ENCODE peak calls at places on chromosomes 12 and 14, in eight cellular contexts. W is esophagus squamous epithelium, L is endodermal cell, C is cardiac muscle cell, J is Peyer's patch, N is left ventricle myocardium inferior, Q is psoas muscle, S is dorsolateral prefrontal cortex. D is an unnamed sample.

GRCh38 chr12:119666900-119667576 is 895 bp upstream of the PRKAB1 start:
- DNase-seq in L (no peak), W (no peak), J (no peak), N (no peak), C (no peak), S (no peak), Q (no peak), D (no peak)

GRCh38 chr12:131390408-131391100 is 320.3 kb upstream of the SFSWAP start:
- DNase-seq in W (no peak), L (peak; percentile 93), N (no peak), J (no peak), C (no peak), Q (no peak), S (no peak), D (peak; percentile 52)

GRCh38 chr12:104877107-104877705 is 80.9 kb downstream of the SLC41A2 start:
- DNase-seq in S (peak; percentile 23), Q (peak; percentile 24), L (no peak), J (no peak), N (no peak), W (no peak), C (peak; percentile 74), D (peak; percentile 43)

GRCh38 chr12:121239704-121240420 is 29.9 kb downstream of the P2RX4 start:
- DNase-seq in C (no peak), Q (no peak), S (no peak), J (no peak), N (no peak), L (no peak), W (no peak), D (no peak)

GRCh38 chr14:82642425-82642824 is 1108.8 kb upstream of the SEL1L start:
- DNase-seq in J (no peak), Q (no peak), W (no peak), S (no peak), C (peak; percentile 13), N (no peak), L (peak; percentile 92), D (no peak)

GRCh38 chr12:104172564-104172935 is 34.5 kb upstream of the NFYB start:
- DNase-seq in Q (no peak), J (no peak), L (no peak), N (no peak), C (no peak), W (no peak), S (no peak), D (no peak)

GRCh38 chr14:76867536-76868452 is 41.6 kb downstream of the LRRC74A start:
- DNase-seq in J (no peak), S (no peak), L (no peak), Q (no peak), C (no peak), W (no peak), N (peak; percentile 48), D (no peak)

GRCh38 chr12:17108877-17109520 is 503.0 kb upstream of the LMO3 start:
- DNase-seq in S (no peak), W (no peak), N (no peak), Q (no peak), L (no peak), C (no peak), J (no peak), D (peak; percentile 54)

GRCh38 chr12:131641315-131641714 is 69.6 kb upstream of the SFSWAP start:
- DNase-seq in N (no peak), W (no peak), J (no peak), L (peak; percentile 45), S (no peak), Q (no peak), C (no peak), D (no peak)

GRCh38 chr12:30763053-30763452 is 8.3 kb upstream of the CAPRIN2 start:
- DNase-seq in C (no peak), J (no peak), W (no peak), L (no peak), Q (no peak), S (no peak), N (no peak), D (no peak)

GRCh38 chr12:92146865-92147264 is 1.2 kb upstream of the BTG1 start:
- DNase-seq in L (no peak), C (no peak), J (no peak), N (no peak), Q (no peak), S (no peak), W (no peak), D (no peak)

GRCh38 chr12:121287267-121287954 is 9.1 kb downstream of the CAMKK2 start:
- DNase-seq in N (no peak), C (peak; percentile 30), J (no peak), W (no peak), L (no peak), Q (no peak), S (peak; percentile 75), D (no peak)

GRCh38 chr14:52877628-52878027 is 73.2 kb downstream of the FERMT2 start:
- DNase-seq in C (peak; percentile 67), Q (no peak), S (no peak), W (no peak), J (no peak), N (no peak), L (no peak), D (no peak)

GRCh38 chr14:95362180-95362494 is 42.4 kb upstream of the CLMN start:
- DNase-seq in N (no peak), C (no peak), W (no peak), L (peak; percentile 75), S (no peak), Q (no peak), J (no peak), D (no peak)

GRCh38 chr12:43444940-43445564 is 107.0 kb downstream of the ADAMTS20 start:
- DNase-seq in Q (no peak), C (peak; percentile 78), L (peak; percentile 89), J (no peak), W (no peak), S (peak; percentile 6), N (no peak), D (peak; percentile 10)
- TF ChIP-seq CTCF in Q (peak; percentile 65), C (peak; percentile 84), L (peak; percentile 99), J (peak; percentile 47), W (peak; percentile 53), S (peak; percentile 78), N (peak; percentile 76), D (peak; percentile 74)

DNA sequence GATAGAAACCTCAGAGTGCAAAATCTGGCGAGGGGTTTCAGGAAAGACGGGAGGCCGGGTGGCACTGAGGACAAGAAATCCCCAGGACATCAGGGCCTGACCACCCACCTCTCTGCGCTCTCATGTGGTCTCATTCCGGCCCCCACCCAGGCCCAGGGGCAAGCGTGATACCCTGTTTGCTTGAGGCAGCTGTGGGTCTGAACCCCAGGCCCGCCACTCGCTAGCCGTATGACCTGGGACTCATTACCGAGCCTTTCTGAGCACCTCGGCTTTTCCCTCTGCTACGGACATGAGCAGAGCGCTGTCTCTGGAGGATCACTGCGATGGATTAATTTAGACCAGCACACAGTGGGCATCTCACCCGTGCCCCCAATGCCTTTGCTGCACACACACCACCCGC is 25.5 kb upstream of the BCDIN3D start:
- DNase-seq in L (peak; percentile 39), N (peak; percentile 23), W (no peak), J (no peak), Q (no peak), C (no peak), S (no peak), D (no peak)
- H3K27ac ChIP-seq in L (no peak overlapping the region), N (peak overlapping the region; percentile 82), W (peak overlapping the region; percentile 66), J (peak overlapping the region; percentile 46), Q (peak overlapping the region; percentile 9), C (peak overlapping the region; percentile 87), S (peak overlapping the region; percentile 83), D (peak overlapping the region; percentile 57)

DNA sequence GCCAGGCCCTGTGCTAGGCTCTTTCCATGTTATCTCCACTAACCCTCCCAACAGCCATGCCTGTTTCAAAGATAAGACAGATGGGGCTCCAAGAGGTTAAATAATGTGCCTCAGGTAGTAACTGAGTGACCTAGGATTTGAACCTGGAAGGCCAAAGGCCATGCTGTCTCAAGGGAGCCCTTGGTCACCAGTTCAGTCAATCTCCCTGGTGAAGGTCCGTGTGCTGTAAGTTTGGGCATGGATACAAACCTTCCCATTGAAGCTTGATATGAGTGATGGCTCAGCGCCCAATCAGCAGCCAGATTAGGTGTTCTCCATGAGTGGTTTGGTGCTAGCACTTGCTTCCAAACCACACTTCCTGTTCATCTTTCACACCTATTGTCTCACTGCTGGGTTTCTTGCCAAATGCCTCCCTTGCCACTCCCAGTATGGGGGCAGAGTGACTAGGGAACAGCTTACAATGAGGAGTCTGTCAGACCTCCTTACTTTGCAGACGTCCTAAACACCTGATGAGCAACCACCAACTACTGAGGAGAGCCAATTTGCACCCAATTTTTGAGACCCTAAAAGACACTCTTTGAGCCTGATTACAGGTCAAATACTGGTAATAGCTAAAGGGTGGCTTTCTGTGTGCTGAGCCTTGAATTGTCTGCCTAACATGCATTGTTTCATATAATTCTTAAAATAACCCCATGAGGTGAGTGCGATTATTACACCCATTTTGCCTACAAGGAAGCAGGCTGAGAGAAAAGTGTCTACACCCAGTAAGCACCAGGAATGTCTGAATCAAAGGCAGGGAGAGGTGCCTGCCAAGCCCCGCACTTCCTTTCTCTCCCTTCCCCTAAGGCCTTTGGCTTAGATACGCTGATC is 48.5 kb upstream of the FOS start:
- DNase-seq in L (peak; percentile 85), S (no peak), J (no peak), Q (no peak), W (no peak), N (peak; percentile 71), C (peak; percentile 81), D (peak; percentile 66)
- TF ChIP-seq CTCF in L (peak; percentile 59), S (no peak), J (peak; percentile 71), Q (peak; percentile 16), W (peak; percentile 66), N (no peak), C (peak; percentile 26), D (no peak)

GRCh38 chr12:96474206-96474605 is 15.2 kb upstream of the CFAP54 start:
- DNase-seq in J (no peak), W (no peak), L (no peak), Q (no peak), S (no peak), N (no peak), C (no peak), D (no peak)

GRCh38 chr12:96472384-96472783 is 17.0 kb upstream of the CFAP54 start:
- DNase-seq in J (no peak), W (no peak), N (no peak), L (no peak), Q (no peak), C (no peak), S (no peak), D (no peak)

GRCh38 chr12:96471368-96472040 is 17.9 kb upstream of the CFAP54 start:
- DNase-seq in J (no peak), W (no peak), C (peak; percentile 57), S (no peak), N (no peak), L (no peak), Q (no peak), D (no peak)

GRCh38 chr12:96478011-96478410 is 11.4 kb upstream of the CFAP54 start:
- DNase-seq in Q (no peak), N (no peak), L (peak; percentile 69), C (no peak), S (no peak), J (no peak), W (no peak), D (no peak)

DNA sequence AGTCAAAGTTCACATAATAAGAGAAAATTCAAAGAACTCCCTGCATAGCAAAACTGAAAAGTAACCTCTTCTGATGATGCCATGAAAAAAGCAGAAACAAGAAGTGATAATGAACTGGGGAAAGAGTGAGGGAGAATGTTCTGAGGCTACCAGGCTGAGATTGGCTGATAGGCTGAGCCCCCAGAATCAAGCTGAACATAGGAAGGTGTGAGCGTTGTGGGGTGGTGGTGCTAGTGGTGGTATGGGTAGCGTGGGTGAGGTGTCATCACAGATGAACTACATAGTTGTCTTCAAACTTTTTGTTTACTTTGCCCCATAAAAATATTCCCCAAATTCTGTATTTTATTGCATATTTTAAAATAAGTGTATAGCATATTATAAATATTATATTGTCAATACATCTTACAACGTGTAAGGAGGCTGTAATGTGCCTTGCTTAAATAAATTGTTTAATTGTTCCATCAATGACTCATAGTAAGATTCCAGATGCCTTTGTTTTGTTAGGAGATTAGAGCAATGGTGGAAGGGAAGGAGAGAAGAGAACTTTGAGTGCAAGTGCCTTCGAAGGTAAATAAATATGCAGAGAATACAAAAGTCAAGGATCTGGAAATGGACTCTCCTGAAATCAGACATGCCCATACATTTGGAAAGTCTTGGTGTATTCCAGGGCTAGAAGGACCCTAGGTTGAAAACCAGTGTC is 15.8 kb upstream of the CFAP54 start:
- DNase-seq in L (no peak), S (no peak), Q (no peak), N (no peak), W (no peak), C (peak; percentile 49), J (no peak), D (no peak)
- H3K27ac ChIP-seq in L (no peak overlapping the region), S (no peak overlapping the region), Q (no peak overlapping the region), N (no peak overlapping the region), W (no peak overlapping the region), C (no peak overlapping the region), J (no peak overlapping the region), D (no peak overlapping the region)

D was measured in RWPE1.